ENCODE peak calls at places on chromosomes 11 and 22, in six cellular contexts. X is H9; Y is NCI-H446; I is NCI-H460; W is activated CD8-positive, alpha-beta memory T cell treated with anti-CD3 and anti-CD28 coated beads, Interleukin-2, amount 50 U/mL, for 48 hours; J is T-helper 17 cell. U is an unnamed sample.

GRCh38 chr22:43397766-43398165 is 14.0 kb upstream of the MPPED1 start:
- DNase-seq in X (no peak), Y (no peak), I (no peak), W (no peak), J (no peak), U (no peak)

GRCh38 chr11:120134106-120134930 is 3.6 kb downstream of the TRIM29 start:
- DNase-seq in X (peak), Y (no peak), I (no peak), W (peak), J (no peak), U (no peak)

GRCh38 chr11:17012712-17013547 is 1.3 kb downstream of the PLEKHA7 start:
- DNase-seq in X (peak), Y (no peak), I (no peak), W (no peak), J (no peak), U (peak)

GRCh38 chr11:117194267-117194666 is 4.9 kb upstream of the TAGLN start:
- DNase-seq in X (no peak), Y (no peak), I (no peak), W (no peak), J (no peak), U (no peak)

GRCh38 chr22:49936018-49936972 is 17.9 kb downstream of the CRELD2 start:
- DNase-seq in X (peak), Y (no peak), I (peak), W (peak), J (peak), U (peak)

GRCh38 chr11:19510468-19510867 is 202.2 kb upstream of the NAV2 start:
- DNase-seq in X (no peak), Y (no peak), I (no peak), W (no peak), J (no peak), U (no peak)

GRCh38 chr11:47905358-47906059 is 57.4 kb upstream of the NUP160 start:
- DNase-seq in X (no peak), Y (no peak), I (no peak), W (no peak), J (no peak), U (no peak)

GRCh38 chr11:101126551-101127347 is 2.9 kb downstream of the PGR start:
- DNase-seq in X (peak), Y (no peak), I (no peak), W (no peak), J (no peak), U (no peak)

GRCh38 chr11:110094298-110095073 is 1.3 kb downstream of the ZC3H12C start:
- DNase-seq in X (no peak), Y (no peak), I (no peak), W (no peak), J (no peak), U (no peak)

GRCh38 chr22:30436196-30436595 is 10.6 kb downstream of the MTFP1 start:
- DNase-seq in X (no peak), Y (no peak), I (no peak), W (no peak), J (no peak), U (no peak)

GRCh38 chr11:90722552-90723190 is 499.8 kb upstream of the CHORDC1 start:
- DNase-seq in X (no peak), Y (no peak), I (no peak), W (no peak), J (no peak), U (no peak)

GRCh38 chr11:46026616-46027293 is 94.5 kb downstream of the PHF21A start:
- DNase-seq in X (no peak), Y (no peak), I (no peak), W (no peak), J (no peak), U (no peak)

GRCh38 chr22:49021926-49022815 is 805.5 kb downstream of the BRD1 start:
- DNase-seq in X (no peak), Y (no peak), I (no peak), W (no peak), J (no peak), U (no peak)

GRCh38 chr11:133832096-133833081 is 12.9 kb downstream of the SPATA19 start:
- DNase-seq in X (no peak), Y (no peak), I (no peak), W (no peak), J (no peak), U (no peak)

GRCh38 chr22:19903031-19903430 is 38.5 kb upstream of the COMT start:
- DNase-seq in X (peak), Y (no peak), I (no peak), W (no peak), J (no peak), U (no peak)

GRCh38 chr11:2525941-2526807 is 81.4 kb downstream of the KCNQ1 start:
- DNase-seq in X (peak), Y (no peak), I (no peak), W (peak), J (no peak), U (no peak)

GRCh38 chr11:120756931-120757330 is 245.4 kb downstream of the GRIK4 start:
- DNase-seq in X (no peak), Y (no peak), I (no peak), W (no peak), J (no peak), U (no peak)

GRCh38 chr11:104830508-104830907 is 67.8 kb downstream of the CASP12 start:
- DNase-seq in X (no peak), Y (no peak), I (no peak), W (no peak), J (no peak), U (no peak)

GRCh38 chr11:70699294-70700221 is 301.2 kb downstream of the CTTN start:
- DNase-seq in X (peak), Y (no peak), I (no peak), W (no peak), J (no peak), U (no peak)

GRCh38 chr11:113193894-113194293 is 120.5 kb upstream of the TTC12 start:
- DNase-seq in X (no peak), Y (peak), I (no peak), W (no peak), J (no peak), U (no peak)

GRCh38 chr11:117884994-117885393 is 8.5 kb upstream of the FXYD6 start:
- DNase-seq in X (no peak), Y (no peak), I (no peak), W (peak), J (no peak), U (no peak)

U was measured in dermis microvascular lymphatic vessel endothelial cell.